ENCODE peak calls at places on chromosomes 1 and 21, in six cellular contexts. One of them, this sample, is unnamed.

GRCh38 chr1:9817734-9818133 is 6.0 kb downstream of the CLSTN1 start:
- DNase-seq in psoas muscle: no peak
- DNase-seq in neuronal stem cell: no peak
- DNase-seq in cardiac muscle cell: no peak
- DNase-seq in mesendoderm: no peak
- DNase-seq in endodermal cell: no peak
- DNase-seq in this sample: no peak

GRCh38 chr1:41353744-41354143 is 7.5 kb upstream of the FOXO6 start:
- DNase-seq in cardiac muscle cell: no peak
- DNase-seq in mesendoderm: no peak
- DNase-seq in neuronal stem cell: no peak
- DNase-seq in psoas muscle: no peak
- DNase-seq in endodermal cell: peak
- DNase-seq in this sample: no peak

GRCh38 chr1:151729157-151729965 is 8.0 kb downstream of the RIIAD1 start:
- DNase-seq in psoas muscle: no peak
- DNase-seq in mesendoderm: no peak
- DNase-seq in endodermal cell: no peak
- DNase-seq in cardiac muscle cell: no peak
- DNase-seq in neuronal stem cell: no peak
- DNase-seq in this sample: no peak

GRCh38 chr21:40837456-40837855 is 9.5 kb downstream of the DSCAM start:
- DNase-seq in endodermal cell: no peak
- DNase-seq in neuronal stem cell: no peak
- DNase-seq in mesendoderm: no peak
- DNase-seq in cardiac muscle cell: no peak
- DNase-seq in psoas muscle: no peak
- DNase-seq in this sample: no peak

GRCh38 chr1:190849346-190849745 is 371.7 kb upstream of the BRINP3 start:
- DNase-seq in neuronal stem cell: no peak
- DNase-seq in psoas muscle: no peak
- DNase-seq in endodermal cell: no peak
- DNase-seq in cardiac muscle cell: no peak
- DNase-seq in mesendoderm: no peak
- DNase-seq in this sample: no peak

GRCh38 chr1:214833357-214833756 is 230.4 kb downstream of the CENPF start:
- DNase-seq in mesendoderm: no peak
- DNase-seq in neuronal stem cell: no peak
- DNase-seq in endodermal cell: no peak
- DNase-seq in psoas muscle: no peak
- DNase-seq in cardiac muscle cell: no peak
- DNase-seq in this sample: no peak

GRCh38 chr1:11729498-11730428 is 6.2 kb upstream of the AGTRAP start:
- DNase-seq in mesendoderm: peak
- DNase-seq in psoas muscle: no peak
- DNase-seq in neuronal stem cell: no peak
- DNase-seq in cardiac muscle cell: no peak
- DNase-seq in endodermal cell: peak
- DNase-seq in this sample: no peak

GRCh38 chr1:185926562-185926961 is 192.4 kb downstream of the HMCN1 start:
- DNase-seq in endodermal cell: no peak
- DNase-seq in cardiac muscle cell: no peak
- DNase-seq in psoas muscle: no peak
- DNase-seq in mesendoderm: peak
- DNase-seq in neuronal stem cell: no peak
- DNase-seq in this sample: no peak

GRCh38 chr1:227894306-227894721 is 53.4 kb downstream of the WNT9A start:
- DNase-seq in mesendoderm: no peak
- DNase-seq in psoas muscle: peak
- DNase-seq in endodermal cell: peak
- DNase-seq in neuronal stem cell: no peak
- DNase-seq in cardiac muscle cell: no peak
- DNase-seq in this sample: no peak

GRCh38 chr1:206502813-206503212 is 4.5 kb upstream of the RASSF5 start:
- DNase-seq in mesendoderm: no peak
- DNase-seq in psoas muscle: no peak
- DNase-seq in neuronal stem cell: no peak
- DNase-seq in endodermal cell: no peak
- DNase-seq in cardiac muscle cell: no peak
- DNase-seq in this sample: no peak

GRCh38 chr21:45592208-45592619 is 50.0 kb upstream of the SLC19A1 start:
- DNase-seq in cardiac muscle cell: no peak
- DNase-seq in endodermal cell: no peak
- DNase-seq in neuronal stem cell: no peak
- DNase-seq in mesendoderm: no peak
- DNase-seq in psoas muscle: no peak
- DNase-seq in this sample: no peak

GRCh38 chr21:37742532-37742931 is 173.7 kb downstream of the KCNJ6 start:
- DNase-seq in neuronal stem cell: no peak
- DNase-seq in endodermal cell: no peak
- DNase-seq in cardiac muscle cell: no peak
- DNase-seq in mesendoderm: no peak
- DNase-seq in psoas muscle: no peak
- DNase-seq in this sample: no peak

GRCh38 chr1:204650911-204651570 is 34.5 kb downstream of the LRRN2 start:
- DNase-seq in cardiac muscle cell: no peak
- DNase-seq in neuronal stem cell: no peak
- DNase-seq in endodermal cell: no peak
- DNase-seq in psoas muscle: no peak
- DNase-seq in mesendoderm: peak
- DNase-seq in this sample: no peak
- H3K27ac ChIP-seq in cardiac muscle cell: no peak
- H3K27ac ChIP-seq in neuronal stem cell: no peak
- H3K27ac ChIP-seq in endodermal cell: no peak
- H3K27ac ChIP-seq in psoas muscle: no peak
- H3K27ac ChIP-seq in mesendoderm: no peak
- H3K27ac ChIP-seq in this sample: no peak

DNA sequence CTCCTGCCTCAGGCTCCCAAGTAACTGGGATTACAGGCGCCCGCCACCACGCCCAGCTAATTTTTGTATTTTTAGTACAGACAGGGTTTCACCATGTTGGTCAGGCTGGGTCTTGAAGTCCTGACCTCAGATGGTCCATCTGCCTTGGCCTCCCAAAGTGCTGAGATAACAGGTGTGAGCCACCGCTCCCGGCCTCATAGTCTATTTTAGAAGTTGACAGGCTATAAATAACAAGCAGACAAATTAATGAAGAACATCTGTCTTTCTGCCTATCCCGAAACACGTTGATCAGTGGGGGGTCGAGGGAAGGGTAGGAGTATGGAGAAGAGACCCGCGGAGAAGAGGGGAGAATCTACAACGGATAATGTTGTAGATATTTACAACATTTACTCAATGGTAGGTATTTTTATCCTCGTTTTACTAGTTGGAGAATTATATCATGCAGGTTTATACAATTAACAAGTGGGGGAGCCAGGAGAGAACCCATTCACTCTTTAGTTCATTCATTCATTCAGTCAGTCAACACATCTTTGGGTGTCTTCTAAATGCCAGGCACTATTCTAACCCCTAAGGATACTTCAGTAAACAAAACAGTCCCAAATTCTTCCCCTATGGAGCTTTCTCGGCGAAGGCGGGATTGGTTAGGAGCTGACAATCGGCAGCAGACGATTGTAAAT is 501 bp upstream of the IFNAR2 start:
- DNase-seq in endodermal cell: no peak
- DNase-seq in neuronal stem cell: no peak
- DNase-seq in cardiac muscle cell: no peak
- DNase-seq in psoas muscle: no peak
- DNase-seq in mesendoderm: no peak
- DNase-seq in this sample: no peak
- H3K27ac ChIP-seq in endodermal cell: no peak
- H3K27ac ChIP-seq in neuronal stem cell: no peak
- H3K27ac ChIP-seq in cardiac muscle cell: no peak
- H3K27ac ChIP-seq in psoas muscle: peak
- H3K27ac ChIP-seq in mesendoderm: no peak
- H3K27ac ChIP-seq in this sample: peak

DNA sequence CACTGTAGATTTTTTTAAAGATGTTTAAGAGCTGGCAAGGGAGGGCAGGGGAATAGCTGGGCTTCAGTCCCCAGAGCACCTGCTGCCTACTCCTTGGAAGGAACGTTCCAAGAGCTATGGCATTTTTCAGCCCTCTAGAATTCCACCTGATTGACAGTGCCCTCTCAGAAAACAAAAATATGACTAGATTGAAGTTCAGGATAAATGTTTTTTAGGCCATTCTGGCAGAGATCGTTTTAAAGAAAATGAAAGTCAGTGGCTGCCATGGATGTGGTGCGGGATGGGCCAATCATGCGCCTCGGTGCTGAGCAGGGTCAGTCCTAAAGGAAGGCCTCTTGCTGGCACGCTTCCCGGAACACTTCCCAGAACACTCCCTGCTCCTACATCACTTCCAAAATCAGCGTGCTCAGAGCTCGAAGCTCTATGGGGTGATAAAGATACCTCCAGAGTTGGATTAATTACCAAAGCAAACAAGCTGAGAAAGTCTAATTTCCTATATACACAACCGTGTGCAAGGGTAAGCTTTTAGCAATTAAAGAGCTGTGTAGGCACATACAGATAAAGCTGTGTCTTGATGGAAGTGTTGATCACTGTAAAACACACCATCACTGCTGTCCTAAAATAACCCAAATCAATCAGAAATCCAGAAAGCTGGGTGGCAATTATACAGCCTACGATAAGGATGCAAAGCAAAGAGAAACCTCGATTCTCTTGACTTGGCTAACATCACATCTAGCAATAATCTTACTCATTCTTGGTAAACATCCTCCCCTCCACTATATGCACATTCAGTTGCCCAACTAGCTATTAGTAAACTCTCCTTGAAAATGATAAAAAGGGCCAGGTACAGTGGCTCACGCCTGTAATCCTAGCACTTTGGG is 34.6 kb downstream of the TGFBR3 start:
- DNase-seq in psoas muscle: peak
- DNase-seq in endodermal cell: no peak
- DNase-seq in cardiac muscle cell: peak
- DNase-seq in mesendoderm: no peak
- DNase-seq in neuronal stem cell: no peak
- DNase-seq in this sample: peak
- H3K27ac ChIP-seq in psoas muscle: peak
- H3K27ac ChIP-seq in endodermal cell: no peak
- H3K27ac ChIP-seq in cardiac muscle cell: peak
- H3K27ac ChIP-seq in mesendoderm: no peak
- H3K27ac ChIP-seq in neuronal stem cell: no peak
- H3K27ac ChIP-seq in this sample: no peak

GRCh38 chr1:179955731-179956130 is 1.1 kb downstream of the CEP350 start:
- DNase-seq in neuronal stem cell: no peak
- DNase-seq in cardiac muscle cell: no peak
- DNase-seq in psoas muscle: no peak
- DNase-seq in mesendoderm: no peak
- DNase-seq in endodermal cell: no peak
- DNase-seq in this sample: no peak
- H3K27ac ChIP-seq in neuronal stem cell: no peak
- H3K27ac ChIP-seq in cardiac muscle cell: peak
- H3K27ac ChIP-seq in psoas muscle: peak
- H3K27ac ChIP-seq in mesendoderm: no peak
- H3K27ac ChIP-seq in endodermal cell: no peak
- H3K27ac ChIP-seq in this sample: no peak

GRCh38 chr1:240122639-240123604 is 31.2 kb downstream of the FMN2 start:
- DNase-seq in cardiac muscle cell: peak
- DNase-seq in neuronal stem cell: no peak
- DNase-seq in endodermal cell: peak
- DNase-seq in psoas muscle: no peak
- DNase-seq in mesendoderm: peak
- DNase-seq in this sample: peak
- H3K27ac ChIP-seq in cardiac muscle cell: no peak
- H3K27ac ChIP-seq in neuronal stem cell: no peak
- H3K27ac ChIP-seq in endodermal cell: peak
- H3K27ac ChIP-seq in psoas muscle: no peak
- H3K27ac ChIP-seq in mesendoderm: no peak
- H3K27ac ChIP-seq in this sample: no peak

DNA sequence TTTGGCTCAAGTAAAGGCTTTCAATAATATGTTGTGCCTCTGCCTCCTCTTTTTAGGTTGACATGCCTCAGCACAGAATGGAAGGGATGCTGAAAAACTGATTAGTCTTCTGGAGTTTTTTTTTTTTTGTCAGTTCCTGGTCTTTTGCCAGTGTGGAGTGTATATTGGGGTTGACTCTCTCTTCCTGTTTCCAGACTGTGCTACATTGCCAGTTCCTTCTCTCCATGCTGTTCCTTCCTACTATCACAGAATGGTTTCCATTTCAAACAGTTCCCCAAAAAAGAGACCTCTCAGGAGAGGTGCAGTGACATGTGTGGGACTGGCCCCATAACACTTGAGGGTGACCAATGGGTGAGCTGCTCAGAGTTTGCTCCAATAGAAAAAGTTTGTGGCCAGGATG is 101.7 kb upstream of the ETV3 start:
- DNase-seq in mesendoderm: no peak
- DNase-seq in neuronal stem cell: no peak
- DNase-seq in cardiac muscle cell: no peak
- DNase-seq in endodermal cell: peak
- DNase-seq in psoas muscle: no peak
- DNase-seq in this sample: no peak
- H3K27ac ChIP-seq in mesendoderm: no peak
- H3K27ac ChIP-seq in neuronal stem cell: no peak
- H3K27ac ChIP-seq in cardiac muscle cell: no peak
- H3K27ac ChIP-seq in endodermal cell: no peak
- H3K27ac ChIP-seq in psoas muscle: no peak
- H3K27ac ChIP-seq in this sample: no peak

GRCh38 chr1:96741335-96741734 is 19.8 kb downstream of the PTBP2 start:
- DNase-seq in psoas muscle: no peak
- DNase-seq in cardiac muscle cell: peak
- DNase-seq in neuronal stem cell: no peak
- DNase-seq in endodermal cell: no peak
- DNase-seq in mesendoderm: peak
- DNase-seq in this sample: no peak
- H3K27ac ChIP-seq in psoas muscle: no peak
- H3K27ac ChIP-seq in cardiac muscle cell: no peak
- H3K27ac ChIP-seq in neuronal stem cell: no peak
- H3K27ac ChIP-seq in endodermal cell: no peak
- H3K27ac ChIP-seq in mesendoderm: no peak
- H3K27ac ChIP-seq in this sample: no peak